ENCODE peak calls at places on chromosomes 7 and 10, in seven cellular contexts. E is NCI-H1436, W is ACHN, J is neural crest cell, P is RPMI7951, Q is Calu3, D is AG09309. C is an unnamed sample.

GRCh38 chr10:5314866-5315265 is 49.9 kb upstream of the UCN3 start:
- DNase-seq in J (no peak), E (peak; percentile 75), D (no peak), Q (no peak), W (no peak), P (no peak), C (no peak)

GRCh38 chr10:8919291-8919690 is 864.8 kb downstream of the GATA3 start:
- DNase-seq in W (no peak), E (no peak), D (no peak), J (no peak), P (peak; percentile 1), Q (no peak), C (no peak)

GRCh38 chr10:64385355-64385754 is 864.2 kb downstream of the REEP3 start:
- DNase-seq in D (no peak), E (no peak), J (no peak), P (no peak), Q (no peak), W (no peak), C (no peak)

GRCh38 chr7:82105463-82105862 is 335.6 kb upstream of the HGF start:
- DNase-seq in W (peak; percentile 49), E (no peak), Q (no peak), P (peak; percentile 80), J (no peak), D (no peak), C (no peak)

GRCh38 chr10:29386347-29386999 is 97.6 kb downstream of the LYZL1 start:
- DNase-seq in E (peak; percentile 28), D (no peak), Q (peak; percentile 17), P (peak; percentile 49), W (peak; percentile 47), J (no peak), C (no peak)

GRCh38 chr7:533266-533665 is 13.6 kb upstream of the PDGFA start:
- DNase-seq in D (no peak), P (no peak), J (no peak), E (no peak), W (no peak), Q (no peak), C (no peak)

GRCh38 chr10:79148452-79149344 is 79.9 kb downstream of the ZMIZ1 start:
- DNase-seq in W (no peak), J (no peak), Q (peak; percentile 44), D (no peak), E (no peak), P (peak; percentile 66), C (peak; percentile 87)

GRCh38 chr10:49781247-49781646 is 19.1 kb upstream of the OGDHL start:
- DNase-seq in W (no peak), D (no peak), Q (no peak), E (no peak), J (no peak), P (no peak), C (no peak)

GRCh38 chr10:110600487-110601101 is 33.1 kb downstream of the SMC3 start:
- DNase-seq in P (peak; percentile 56), E (peak; percentile 54), Q (peak; percentile 46), W (peak; percentile 79), D (peak; percentile 20), J (peak; percentile 38), C (no peak)

GRCh38 chr10:101777857-101778145 is 1.9 kb upstream of the FGF8 start:
- DNase-seq in P (no peak), J (no peak), D (no peak), W (no peak), E (no peak), Q (no peak), C (peak; percentile 46)

GRCh38 chr10:70779685-70780369 is 5.3 kb downstream of the TBATA start:
- DNase-seq in W (no peak), J (no peak), Q (no peak), E (no peak), P (no peak), D (no peak), C (peak; percentile 67)

GRCh38 chr7:138796038-138796580 is 1.7 kb upstream of the TMEM213 start:
- DNase-seq in D (no peak), E (no peak), J (no peak), Q (no peak), W (peak; percentile 12), P (no peak), C (no peak)

GRCh38 chr7:35004531-35005096 is 32.7 kb downstream of the DPY19L1 start:
- DNase-seq in Q (peak; percentile 63), W (peak; percentile 68), D (no peak), P (peak; percentile 72), J (no peak), E (no peak), C (no peak)

GRCh38 chr7:128041203-128041602 is 10.0 kb upstream of the LRRC4 start:
- DNase-seq in J (no peak), D (peak; percentile 10), Q (peak; percentile 54), E (no peak), W (peak; percentile 85), P (peak; percentile 85), C (no peak)

GRCh38 chr10:122854648-122855047 is 9.0 kb upstream of the CUZD1 start:
- DNase-seq in P (peak; percentile 73), J (no peak), Q (no peak), E (no peak), W (peak; percentile 72), D (no peak), C (no peak)

GRCh38 chr10:91036807-91037405 is 116.0 kb upstream of the ANKRD1 start:
- DNase-seq in P (peak; percentile 31), D (no peak), Q (no peak), J (no peak), E (no peak), W (no peak), C (no peak)

GRCh38 chr7:371119-371778 is 81.3 kb downstream of the FOXL3 start:
- DNase-seq in E (no peak), Q (no peak), J (no peak), P (peak; percentile 17), W (peak; percentile 16), D (no peak), C (peak; percentile 68)

GRCh38 chr7:68269410-68269809 is 1272.8 kb downstream of the TYW1 start:
- DNase-seq in Q (no peak), W (peak; percentile 8), J (no peak), P (peak; percentile 4), D (no peak), E (no peak), C (no peak)

GRCh38 chr10:27100800-27101347 is 580 bp upstream of the ANKRD26 start:
- DNase-seq in E (no peak), J (no peak), W (peak; percentile 2), P (peak; percentile 27), Q (no peak), D (no peak), C (no peak)

GRCh38 chr10:13047529-13048206 is 46.2 kb upstream of the CCDC3 start:
- DNase-seq in E (no peak), D (no peak), P (no peak), W (no peak), Q (no peak), J (no peak), C (no peak)

GRCh38 chr10:125700355-125700911 is 17.5 kb upstream of the TEX36 start:
- DNase-seq in W (no peak), E (no peak), Q (no peak), P (no peak), J (no peak), D (no peak), C (no peak)

GRCh38 chr10:13883843-13884444 is 297.2 kb downstream of the PRPF18 start:
- DNase-seq in W (no peak), P (no peak), E (no peak), Q (no peak), D (no peak), J (no peak), C (no peak)

GRCh38 chr10:43753397-43754061 is 104.8 kb upstream of the ZNF32 start:
- DNase-seq in E (no peak), P (no peak), J (no peak), W (no peak), Q (no peak), D (no peak), C (no peak)

GRCh38 chr7:17939670-17940301 is 508 bp downstream of the SNX13 start:
- DNase-seq in J (peak; percentile 13), P (peak; percentile 58), Q (peak; percentile 63), W (peak; percentile 65), D (no peak), E (no peak), C (peak; percentile 76)

GRCh38 chr7:42027521-42027920 is 209.5 kb downstream of the GLI3 start:
- DNase-seq in J (no peak), W (no peak), Q (no peak), P (no peak), D (no peak), E (no peak), C (no peak)

GRCh38 chr10:59709472-59710125 is at the start of gene SLC16A9:
- DNase-seq in W (peak; percentile 62), J (peak; percentile 67), E (peak; percentile 52), D (no peak), Q (peak; percentile 72), P (peak; percentile 0), C (peak; percentile 76)

GRCh38 chr10:130042386-130042785 is 68.2 kb downstream of the C10orf143 start:
- DNase-seq in Q (no peak), E (no peak), J (no peak), W (no peak), D (no peak), P (no peak), C (no peak)

GRCh38 chr10:84244651-84245270 is at the start of gene RGR:
- DNase-seq in P (peak; percentile 53), W (no peak), D (no peak), J (peak; percentile 41), E (no peak), Q (no peak), C (no peak)

GRCh38 chr10:122089343-122090015 is 100.5 kb downstream of the TACC2 start:
- DNase-seq in J (no peak), P (no peak), Q (no peak), E (no peak), D (no peak), W (peak; percentile 51), C (no peak)

GRCh38 chr7:620052-620451 is 100.4 kb upstream of the PDGFA start:
- DNase-seq in W (no peak), D (no peak), P (peak; percentile 78), E (no peak), J (no peak), Q (no peak), C (no peak)

GRCh38 chr10:20466731-20467130 is 430.4 kb downstream of the NEBL start:
- DNase-seq in Q (no peak), D (no peak), E (no peak), W (peak; percentile 59), J (no peak), P (peak; percentile 13), C (no peak)

GRCh38 chr7:7895754-7896153 is 72.8 kb upstream of the GLCCI1 start:
- DNase-seq in Q (no peak), W (no peak), J (no peak), E (no peak), D (no peak), P (no peak), C (no peak)

GRCh38 chr7:34575006-34575405 is 83.0 kb upstream of the NPSR1 start:
- DNase-seq in E (no peak), D (no peak), J (no peak), P (no peak), Q (no peak), W (no peak), C (no peak)

GRCh38 chr7:104980969-104981670 is 32.9 kb upstream of the KMT2E start:
- DNase-seq in J (no peak), Q (no peak), P (peak; percentile 67), W (peak; percentile 82), D (no peak), E (peak; percentile 72), C (no peak)

GRCh38 chr7:131219277-131220041 is 108.2 kb upstream of the MKLN1 start:
- DNase-seq in E (no peak), P (no peak), J (no peak), W (no peak), D (no peak), Q (no peak), C (peak; percentile 85)

GRCh38 chr10:100943508-100943907 is 25.8 kb upstream of the SEMA4G start:
- DNase-seq in J (no peak), D (no peak), E (no peak), W (no peak), P (no peak), Q (no peak), C (no peak)

GRCh38 chr7:151239837-151240459 is 7.7 kb downstream of the CHPF2 start:
- DNase-seq in W (no peak), J (no peak), P (no peak), Q (no peak), E (no peak), D (no peak), C (no peak)

GRCh38 chr7:151229249-151229648 is 2.2 kb upstream of the ABCF2 start:
- DNase-seq in D (no peak), W (no peak), E (no peak), Q (no peak), P (no peak), J (no peak), C (no peak)

C was measured in cardiac septum.